ENCODE peak calls at places on chromosomes 2 and 18, in four cellular contexts. G is K562, L is GM12878, Q is HepG2. W is an unnamed sample.

GRCh38 chr2:35185861-35186412 is 1169.6 kb upstream of the CRIM1 start:
- DNase-seq in L (no peak), G (no peak), Q (no peak), W (no peak)

GRCh38 chr18:35267809-35268208 is 22.2 kb downstream of the ZSCAN30 start:
- DNase-seq in L (no peak), G (no peak), Q (no peak), W (peak; percentile 49)

GRCh38 chr2:210009896-210010295 is 7.5 kb downstream of the RPE start:
- DNase-seq in Q (no peak), G (no peak), L (no peak), W (no peak)

GRCh38 chr2:219612605-219613286 is 14.7 kb upstream of the SLC4A3 start:
- DNase-seq in Q (no peak), G (no peak), L (no peak), W (no peak)

GRCh38 chr2:182610231-182610630 is 105.8 kb upstream of the DNAJC10 start:
- DNase-seq in G (no peak), Q (no peak), L (no peak), W (no peak)

GRCh38 chr2:49972699-49973098 is 818.4 kb upstream of the FSHR start:
- DNase-seq in Q (no peak), G (no peak), L (no peak), W (peak; percentile 90)

GRCh38 chr18:7626922-7627440 is 59.9 kb downstream of the PTPRM start:
- DNase-seq in G (no peak), Q (peak; percentile 93), L (no peak), W (peak; percentile 26)

GRCh38 chr2:37625781-37626548 is 45.5 kb downstream of the CDC42EP3 start:
- DNase-seq in Q (no peak), G (no peak), L (peak; percentile 82), W (no peak)

GRCh38 chr2:84792856-84793522 is 87.9 kb downstream of the TRABD2A start:
- DNase-seq in Q (no peak), L (no peak), G (no peak), W (no peak)

GRCh38 chr2:96253006-96253405 is 12.8 kb downstream of the TMEM127 start:
- DNase-seq in Q (peak; percentile 43), G (no peak), L (no peak), W (no peak)

GRCh38 chr2:241773511-241774418 is 2.9 kb upstream of the GAL3ST2 start:
- DNase-seq in G (peak; percentile 2), Q (peak; percentile 71), L (no peak), W (no peak)
- H2AFZ ChIP-seq in G (no peak overlapping the region), Q (no peak overlapping the region), L (no peak overlapping the region), W (no peak overlapping the region)

DNA sequence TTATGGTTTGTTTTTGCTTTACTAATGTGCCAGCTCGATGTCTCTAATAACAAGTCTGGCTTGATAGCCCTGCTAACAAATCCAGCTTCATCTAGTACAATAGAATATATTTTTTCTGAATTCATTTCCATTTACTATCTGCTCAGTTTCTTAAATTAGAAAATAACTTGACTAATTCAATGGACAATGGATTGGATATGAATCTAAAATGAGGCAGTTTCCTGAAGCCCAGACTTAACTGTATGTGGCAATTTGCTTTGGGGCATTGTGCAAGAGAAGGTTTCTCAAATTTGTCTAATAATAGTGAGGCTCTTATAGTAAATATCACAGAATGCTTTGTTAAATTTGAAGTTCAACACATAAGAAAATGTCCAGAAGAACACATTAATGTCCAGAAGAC is 25.8 kb downstream of the CALCRL start:
- DNase-seq in G (no peak), L (no peak), Q (no peak), W (no peak)
- TF ChIP-seq JUNB in G (no peak), L (no peak), Q (no peak), W (no peak)

GRCh38 chr2:61775956-61776570 is 77.8 kb downstream of the FAM161A start:
- DNase-seq in Q (no peak), L (peak; percentile 65), G (no peak), W (no peak)

GRCh38 chr2:61770298-61770697 is 83.6 kb downstream of the FAM161A start:
- DNase-seq in G (no peak), Q (no peak), L (no peak), W (no peak)

GRCh38 chr2:61769093-61769675 is 84.7 kb downstream of the FAM161A start:
- DNase-seq in L (no peak), G (no peak), Q (no peak), W (no peak)

GRCh38 chr2:61771904-61772845 is 81.7 kb downstream of the FAM161A start:
- DNase-seq in Q (no peak), L (no peak), G (no peak), W (no peak)

DNA sequence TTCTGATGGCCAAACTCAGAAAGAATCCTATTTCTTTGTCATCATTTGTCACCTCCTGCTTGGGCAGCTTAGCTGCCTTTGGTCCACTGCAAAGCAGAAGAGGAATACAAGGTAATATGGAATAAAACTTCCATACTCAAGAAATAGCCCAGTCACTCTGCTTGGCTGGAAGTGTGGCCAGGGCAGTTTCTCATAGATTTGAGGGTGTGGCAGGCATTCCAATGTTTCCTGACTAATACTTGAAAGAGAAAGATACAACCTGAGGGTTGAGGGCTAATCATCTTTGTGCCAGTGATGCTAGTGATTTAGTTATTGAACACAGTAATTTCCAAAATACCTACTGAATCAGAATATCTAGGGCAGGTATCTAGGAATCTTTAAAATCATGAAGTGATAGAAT is 83.1 kb downstream of the FAM161A start:
- DNase-seq in G (no peak), Q (no peak), L (no peak), W (no peak)
- TF ChIP-seq CREB1 in G (no peak), Q (no peak), L (no peak), W (no peak)

DNA sequence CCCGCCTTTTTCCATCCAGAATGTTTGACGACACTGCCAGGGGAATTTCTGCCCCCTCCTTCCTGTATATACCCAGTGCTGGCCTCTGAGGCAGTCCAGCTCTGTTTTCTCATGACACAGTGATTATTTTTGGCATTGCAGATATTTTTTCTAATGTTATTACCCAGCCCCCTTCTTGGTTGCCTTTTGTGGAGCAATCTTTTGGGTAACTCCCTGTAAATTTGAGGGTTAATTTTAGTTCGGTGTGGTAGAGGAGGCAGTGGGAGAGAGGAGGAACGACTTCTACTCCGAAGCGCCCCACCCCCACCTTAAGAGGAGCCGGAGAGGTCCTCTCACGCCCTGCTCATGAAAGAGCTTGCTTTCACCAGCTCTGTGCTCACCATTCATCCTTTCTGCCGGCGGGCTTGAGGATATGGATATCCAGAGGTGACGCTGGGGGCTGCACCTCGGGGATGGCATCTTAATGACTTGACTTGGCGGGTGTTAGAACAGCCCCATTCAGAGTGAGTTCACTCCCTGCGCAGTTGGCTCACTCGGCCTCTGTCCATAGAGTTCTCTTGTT is 38.3 kb downstream of the EPAS1 start:
- DNase-seq in L (no peak), G (no peak), Q (no peak), W (peak; percentile 69)
- H2AFZ ChIP-seq in L (no peak overlapping the region), G (no peak overlapping the region), Q (no peak overlapping the region), W (peak overlapping the region; percentile 92)

GRCh38 chr2:99710720-99711612 is 221.1 kb upstream of the REV1 start:
- DNase-seq in L (no peak), Q (no peak), G (no peak), W (peak; percentile 14)
- TF ChIP-seq JUNB in L (no peak), Q (no peak), G (no peak), W (no peak)

GRCh38 chr2:204172074-204172600 is 235.6 kb downstream of the ICOS start:
- DNase-seq in L (no peak), G (no peak), Q (no peak), W (no peak)

GRCh38 chr2:204176306-204176705 is 239.7 kb downstream of the ICOS start:
- DNase-seq in L (no peak), G (no peak), Q (no peak), W (no peak)

GRCh38 chr2:204175552-204176271 is 239.1 kb downstream of the ICOS start:
- DNase-seq in L (no peak), Q (peak; percentile 34), G (no peak), W (no peak)

GRCh38 chr2:204171432-204171960 is 234.9 kb downstream of the ICOS start:
- DNase-seq in G (no peak), L (no peak), Q (no peak), W (no peak)

DNA sequence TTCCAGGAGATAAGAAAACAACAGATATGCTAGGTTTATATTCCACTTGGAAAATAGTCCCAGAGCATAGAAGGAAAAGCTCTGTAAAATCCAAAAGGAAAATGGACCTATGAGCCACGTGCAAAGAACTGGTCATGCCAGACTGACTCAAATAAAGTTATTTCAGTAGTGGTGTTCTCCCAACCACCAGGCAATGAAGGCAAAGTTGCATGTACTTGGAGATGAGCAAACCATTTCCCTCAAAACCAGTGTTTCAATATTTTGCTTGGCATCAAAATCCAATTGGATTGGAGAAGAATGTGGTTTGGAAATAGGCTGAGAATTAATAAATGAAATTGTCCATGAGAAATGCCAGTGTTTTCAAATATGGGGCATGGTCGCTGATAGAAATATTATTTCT is 237.5 kb downstream of the ICOS start:
- DNase-seq in Q (no peak), G (no peak), L (no peak), W (no peak)
- TF ChIP-seq CREB1 in Q (no peak), G (no peak), L (no peak), W (no peak)

DNA sequence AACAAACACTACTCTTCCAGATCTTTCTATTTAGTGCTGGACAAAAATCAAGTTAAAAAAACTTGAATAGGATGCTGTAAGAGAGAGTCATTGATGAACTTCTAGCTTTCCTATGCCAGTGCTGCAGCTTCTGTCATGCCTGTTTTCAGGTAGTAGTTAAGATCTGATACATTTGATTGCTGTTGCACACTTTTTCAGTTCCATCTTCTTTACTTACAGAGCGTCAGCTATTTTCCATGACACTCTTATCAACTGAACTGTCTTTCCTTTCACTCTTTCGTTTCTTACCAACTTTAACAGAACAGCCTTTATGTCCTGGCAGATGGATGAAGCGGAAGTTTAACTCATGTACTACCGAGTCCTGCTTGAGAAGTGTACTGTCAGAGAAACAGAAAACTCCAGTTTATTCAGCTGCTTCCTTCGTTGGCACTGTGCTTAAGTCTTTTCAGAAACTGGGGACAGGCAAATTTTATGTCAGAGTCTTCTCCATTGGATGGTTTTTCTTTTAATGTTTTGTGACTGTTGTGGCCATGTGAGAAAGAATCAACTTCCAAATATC is 145.9 kb upstream of the KLHL14 start:
- DNase-seq in Q (no peak), L (no peak), G (no peak), W (no peak)
- H2AFZ ChIP-seq in Q (no peak overlapping the region), L (no peak overlapping the region), G (no peak overlapping the region), W (peak overlapping the region; percentile 34)

DNA sequence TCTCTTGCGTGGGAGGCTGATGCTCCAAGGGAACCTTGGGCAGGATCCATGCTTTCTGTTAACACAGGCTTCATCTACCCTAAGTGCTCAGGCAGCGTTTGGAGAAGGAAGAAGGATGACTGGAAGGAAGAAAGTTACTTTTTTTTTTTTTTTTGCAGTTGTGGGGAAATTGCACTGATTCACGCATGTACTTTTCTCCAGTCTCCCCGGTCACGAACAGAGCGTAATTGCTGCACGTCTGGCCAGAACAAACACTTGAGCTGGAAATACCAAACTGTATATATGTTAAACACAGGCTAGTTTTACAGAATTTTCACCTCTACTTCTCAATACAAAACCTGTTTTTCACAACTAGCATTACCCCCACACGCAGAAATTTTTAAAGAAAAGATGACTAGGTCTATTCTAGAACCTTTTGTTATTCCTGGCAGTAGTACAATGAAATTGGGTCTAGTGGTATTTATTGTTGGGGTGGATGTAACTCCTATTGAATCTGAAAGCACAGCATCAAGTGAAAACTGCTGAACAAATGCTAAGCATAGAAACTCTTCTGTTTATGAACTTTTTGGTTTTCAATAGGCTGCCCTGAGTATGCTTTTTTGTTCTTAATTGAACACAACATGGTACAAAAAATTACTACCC is 9.3 kb upstream of the SCYGR5 start:
- DNase-seq in L (no peak), Q (no peak), G (no peak), W (no peak)
- TF ChIP-seq JUNB in L (no peak), Q (no peak), G (no peak), W (no peak)

W was measured in GM23338.